ENCODE peak calls at places on chromosomes 4 and X, in six cellular contexts. One of them, this sample, is unnamed.

GRCh38 chr4:70187216-70187615 is 8.3 kb upstream of the ODAM start:
- DNase-seq in iris pigment epithelial cell: no peak
- DNase-seq in GDM1: no peak
- DNase-seq in hippocampal formation: no peak
- DNase-seq in stimulated activated CD8-positive, alpha-beta memory T cell treated with anti-CD3 and anti-CD28 coated beads, Interleukin-7, amount 100 ng/mL, for 1 hour: no peak
- DNase-seq in RWPE1: no peak
- DNase-seq in this sample: no peak

GRCh38 chrX:118552501-118552900 is 56.9 kb downstream of the DOCK11 start:
- DNase-seq in stimulated activated CD8-positive, alpha-beta memory T cell treated with anti-CD3 and anti-CD28 coated beads, Interleukin-7, amount 100 ng/mL, for 1 hour: no peak
- DNase-seq in GDM1: no peak
- DNase-seq in RWPE1: peak
- DNase-seq in iris pigment epithelial cell: peak
- DNase-seq in hippocampal formation: no peak
- DNase-seq in this sample: no peak

GRCh38 chr4:73533515-73534422 is 52.2 kb downstream of the AFM start:
- DNase-seq in hippocampal formation: no peak
- DNase-seq in GDM1: no peak
- DNase-seq in stimulated activated CD8-positive, alpha-beta memory T cell treated with anti-CD3 and anti-CD28 coated beads, Interleukin-7, amount 100 ng/mL, for 1 hour: no peak
- DNase-seq in iris pigment epithelial cell: no peak
- DNase-seq in RWPE1: no peak
- DNase-seq in this sample: no peak

GRCh38 chr4:121740796-121741409 is 24.1 kb downstream of the SMIM43 start:
- DNase-seq in GDM1: no peak
- DNase-seq in RWPE1: no peak
- DNase-seq in hippocampal formation: no peak
- DNase-seq in iris pigment epithelial cell: no peak
- DNase-seq in stimulated activated CD8-positive, alpha-beta memory T cell treated with anti-CD3 and anti-CD28 coated beads, Interleukin-7, amount 100 ng/mL, for 1 hour: no peak
- DNase-seq in this sample: no peak

GRCh38 chrX:11401966-11402365 is 108.8 kb downstream of the AMELX start:
- DNase-seq in stimulated activated CD8-positive, alpha-beta memory T cell treated with anti-CD3 and anti-CD28 coated beads, Interleukin-7, amount 100 ng/mL, for 1 hour: no peak
- DNase-seq in iris pigment epithelial cell: peak
- DNase-seq in hippocampal formation: no peak
- DNase-seq in RWPE1: no peak
- DNase-seq in GDM1: no peak
- DNase-seq in this sample: no peak

GRCh38 chr4:122065149-122065548 is 87.0 kb upstream of the BLTP1 start:
- DNase-seq in GDM1: no peak
- DNase-seq in RWPE1: no peak
- DNase-seq in hippocampal formation: no peak
- DNase-seq in stimulated activated CD8-positive, alpha-beta memory T cell treated with anti-CD3 and anti-CD28 coated beads, Interleukin-7, amount 100 ng/mL, for 1 hour: no peak
- DNase-seq in iris pigment epithelial cell: no peak
- DNase-seq in this sample: no peak

GRCh38 chr4:80173387-80173786 is 23.9 kb upstream of the PRDM8 start:
- DNase-seq in GDM1: peak
- DNase-seq in stimulated activated CD8-positive, alpha-beta memory T cell treated with anti-CD3 and anti-CD28 coated beads, Interleukin-7, amount 100 ng/mL, for 1 hour: no peak
- DNase-seq in RWPE1: peak
- DNase-seq in hippocampal formation: no peak
- DNase-seq in iris pigment epithelial cell: peak
- DNase-seq in this sample: no peak

GRCh38 chrX:134807039-134807729 is 148.9 kb upstream of the PLAC1 start:
- DNase-seq in stimulated activated CD8-positive, alpha-beta memory T cell treated with anti-CD3 and anti-CD28 coated beads, Interleukin-7, amount 100 ng/mL, for 1 hour: peak
- DNase-seq in iris pigment epithelial cell: peak
- DNase-seq in GDM1: peak
- DNase-seq in RWPE1: peak
- DNase-seq in hippocampal formation: peak
- DNase-seq in this sample: peak

GRCh38 chr4:23788460-23788859 is 101.4 kb downstream of the PPARGC1A start:
- DNase-seq in hippocampal formation: no peak
- DNase-seq in stimulated activated CD8-positive, alpha-beta memory T cell treated with anti-CD3 and anti-CD28 coated beads, Interleukin-7, amount 100 ng/mL, for 1 hour: no peak
- DNase-seq in GDM1: no peak
- DNase-seq in iris pigment epithelial cell: no peak
- DNase-seq in RWPE1: no peak
- DNase-seq in this sample: no peak